ENCODE peak calls at places on chromosomes 7 and 10, in nine cellular contexts. One of them, this sample, is unnamed.

GRCh38 chr10:6110136-6110535 is 21.3 kb downstream of the RBM17 start:
- DNase-seq in non-pigmented ciliary epithelial cell: no peak
- DNase-seq in mucosa of gallbladder: no peak
- DNase-seq in neural crest cell: no peak
- DNase-seq in NCI-H2029: no peak
- DNase-seq in GM20000: no peak
- DNase-seq in activated B cell treated with CpG ODN at 0.5 μM for 24 hours: no peak
- DNase-seq in A172: no peak
- DNase-seq in uterus: no peak
- DNase-seq in this sample: no peak

GRCh38 chr10:95841711-95842498 is 65.9 kb upstream of the CC2D2B start:
- DNase-seq in non-pigmented ciliary epithelial cell: peak
- DNase-seq in mucosa of gallbladder: peak
- DNase-seq in neural crest cell: peak
- DNase-seq in NCI-H2029: peak
- DNase-seq in GM20000: peak
- DNase-seq in activated B cell treated with CpG ODN at 0.5 μM for 24 hours: no peak
- DNase-seq in A172: peak
- DNase-seq in uterus: peak
- DNase-seq in this sample: no peak

GRCh38 chr7:92133737-92134270 is 473 bp downstream of the CYP51A1 start:
- DNase-seq in non-pigmented ciliary epithelial cell: no peak
- DNase-seq in mucosa of gallbladder: peak
- DNase-seq in neural crest cell: peak
- DNase-seq in NCI-H2029: peak
- DNase-seq in GM20000: peak
- DNase-seq in activated B cell treated with CpG ODN at 0.5 μM for 24 hours: peak
- DNase-seq in A172: no peak
- DNase-seq in uterus: peak
- DNase-seq in this sample: peak

GRCh38 chr7:50416509-50417299 is 33.4 kb downstream of the FIGNL1 start:
- DNase-seq in non-pigmented ciliary epithelial cell: no peak
- DNase-seq in mucosa of gallbladder: no peak
- DNase-seq in neural crest cell: no peak
- DNase-seq in NCI-H2029: no peak
- DNase-seq in GM20000: peak
- DNase-seq in activated B cell treated with CpG ODN at 0.5 μM for 24 hours: no peak
- DNase-seq in A172: no peak
- DNase-seq in uterus: no peak
- DNase-seq in this sample: no peak

GRCh38 chr7:44882899-44883298 is 2.4 kb downstream of the PURB start:
- DNase-seq in non-pigmented ciliary epithelial cell: no peak
- DNase-seq in mucosa of gallbladder: no peak
- DNase-seq in neural crest cell: no peak
- DNase-seq in NCI-H2029: no peak
- DNase-seq in GM20000: no peak
- DNase-seq in activated B cell treated with CpG ODN at 0.5 μM for 24 hours: no peak
- DNase-seq in A172: peak
- DNase-seq in uterus: no peak
- DNase-seq in this sample: no peak

GRCh38 chr7:27576360-27576944 is 86.2 kb downstream of the HIBADH start:
- DNase-seq in non-pigmented ciliary epithelial cell: no peak
- DNase-seq in mucosa of gallbladder: no peak
- DNase-seq in neural crest cell: no peak
- DNase-seq in NCI-H2029: peak
- DNase-seq in GM20000: peak
- DNase-seq in activated B cell treated with CpG ODN at 0.5 μM for 24 hours: no peak
- DNase-seq in A172: peak
- DNase-seq in uterus: no peak
- DNase-seq in this sample: no peak

GRCh38 chr10:73886085-73886529 is 11.8 kb upstream of the CAMK2G start:
- DNase-seq in non-pigmented ciliary epithelial cell: peak
- DNase-seq in mucosa of gallbladder: peak
- DNase-seq in neural crest cell: peak
- DNase-seq in NCI-H2029: peak
- DNase-seq in GM20000: peak
- DNase-seq in activated B cell treated with CpG ODN at 0.5 μM for 24 hours: peak
- DNase-seq in A172: peak
- DNase-seq in uterus: peak
- DNase-seq in this sample: peak

GRCh38 chr7:99953649-99954048 is 22.2 kb downstream of the AZGP1 start:
- DNase-seq in non-pigmented ciliary epithelial cell: no peak
- DNase-seq in mucosa of gallbladder: no peak
- DNase-seq in neural crest cell: no peak
- DNase-seq in NCI-H2029: peak
- DNase-seq in GM20000: no peak
- DNase-seq in activated B cell treated with CpG ODN at 0.5 μM for 24 hours: no peak
- DNase-seq in A172: no peak
- DNase-seq in uterus: no peak
- DNase-seq in this sample: no peak

GRCh38 chr7:129783097-129783919 is 169.5 kb downstream of the UBE2H start:
- DNase-seq in non-pigmented ciliary epithelial cell: no peak
- DNase-seq in mucosa of gallbladder: no peak
- DNase-seq in neural crest cell: no peak
- DNase-seq in NCI-H2029: no peak
- DNase-seq in GM20000: no peak
- DNase-seq in activated B cell treated with CpG ODN at 0.5 μM for 24 hours: no peak
- DNase-seq in A172: no peak
- DNase-seq in uterus: no peak
- DNase-seq in this sample: no peak

GRCh38 chr7:157336383-157337315 is at the start of gene DNAJB6:
- DNase-seq in non-pigmented ciliary epithelial cell: peak
- DNase-seq in mucosa of gallbladder: peak
- DNase-seq in neural crest cell: peak
- DNase-seq in NCI-H2029: peak
- DNase-seq in GM20000: peak
- DNase-seq in activated B cell treated with CpG ODN at 0.5 μM for 24 hours: peak
- DNase-seq in A172: peak
- DNase-seq in uterus: peak
- DNase-seq in this sample: peak

GRCh38 chr10:124185074-124185473 is 91.7 kb upstream of the CHST15 start:
- DNase-seq in non-pigmented ciliary epithelial cell: no peak
- DNase-seq in mucosa of gallbladder: no peak
- DNase-seq in neural crest cell: no peak
- DNase-seq in NCI-H2029: no peak
- DNase-seq in GM20000: no peak
- DNase-seq in activated B cell treated with CpG ODN at 0.5 μM for 24 hours: no peak
- DNase-seq in A172: no peak
- DNase-seq in uterus: no peak
- DNase-seq in this sample: no peak

GRCh38 chr10:14422431-14422830 is 91.7 kb upstream of the FRMD4A start:
- DNase-seq in non-pigmented ciliary epithelial cell: no peak
- DNase-seq in mucosa of gallbladder: no peak
- DNase-seq in neural crest cell: no peak
- DNase-seq in NCI-H2029: no peak
- DNase-seq in GM20000: no peak
- DNase-seq in activated B cell treated with CpG ODN at 0.5 μM for 24 hours: no peak
- DNase-seq in A172: no peak
- DNase-seq in uterus: no peak
- DNase-seq in this sample: no peak

GRCh38 chr10:78925800-78926319 is 142.9 kb upstream of the ZMIZ1 start:
- DNase-seq in non-pigmented ciliary epithelial cell: peak
- DNase-seq in mucosa of gallbladder: no peak
- DNase-seq in neural crest cell: no peak
- DNase-seq in NCI-H2029: no peak
- DNase-seq in GM20000: no peak
- DNase-seq in activated B cell treated with CpG ODN at 0.5 μM for 24 hours: no peak
- DNase-seq in A172: peak
- DNase-seq in uterus: no peak
- DNase-seq in this sample: no peak

GRCh38 chr10:14124951-14125350 is 205.8 kb downstream of the FRMD4A start:
- DNase-seq in non-pigmented ciliary epithelial cell: no peak
- DNase-seq in mucosa of gallbladder: no peak
- DNase-seq in neural crest cell: no peak
- DNase-seq in NCI-H2029: no peak
- DNase-seq in GM20000: no peak
- DNase-seq in activated B cell treated with CpG ODN at 0.5 μM for 24 hours: no peak
- DNase-seq in A172: no peak
- DNase-seq in uterus: no peak
- DNase-seq in this sample: no peak

GRCh38 chr7:151025924-151026671 is 1.8 kb upstream of the ATG9B start:
- DNase-seq in non-pigmented ciliary epithelial cell: no peak
- DNase-seq in mucosa of gallbladder: no peak
- DNase-seq in neural crest cell: no peak
- DNase-seq in NCI-H2029: no peak
- DNase-seq in GM20000: no peak
- DNase-seq in activated B cell treated with CpG ODN at 0.5 μM for 24 hours: no peak
- DNase-seq in A172: peak
- DNase-seq in uterus: no peak
- DNase-seq in this sample: peak

GRCh38 chr10:35437829-35438228 is 101.5 kb downstream of the CCNY start:
- DNase-seq in non-pigmented ciliary epithelial cell: no peak
- DNase-seq in mucosa of gallbladder: no peak
- DNase-seq in neural crest cell: no peak
- DNase-seq in NCI-H2029: no peak
- DNase-seq in GM20000: no peak
- DNase-seq in activated B cell treated with CpG ODN at 0.5 μM for 24 hours: no peak
- DNase-seq in A172: no peak
- DNase-seq in uterus: no peak
- DNase-seq in this sample: no peak

GRCh38 chr7:74479961-74480829 is 26.5 kb downstream of the GTF2IRD1 start:
- DNase-seq in non-pigmented ciliary epithelial cell: no peak
- DNase-seq in mucosa of gallbladder: peak
- DNase-seq in neural crest cell: peak
- DNase-seq in NCI-H2029: peak
- DNase-seq in GM20000: no peak
- DNase-seq in activated B cell treated with CpG ODN at 0.5 μM for 24 hours: peak
- DNase-seq in A172: peak
- DNase-seq in uterus: peak
- DNase-seq in this sample: peak

GRCh38 chr7:101792051-101792651 is 25.3 kb upstream of the CUX1 start:
- DNase-seq in non-pigmented ciliary epithelial cell: peak
- DNase-seq in mucosa of gallbladder: no peak
- DNase-seq in neural crest cell: no peak
- DNase-seq in NCI-H2029: no peak
- DNase-seq in GM20000: no peak
- DNase-seq in activated B cell treated with CpG ODN at 0.5 μM for 24 hours: no peak
- DNase-seq in A172: peak
- DNase-seq in uterus: peak
- DNase-seq in this sample: no peak

GRCh38 chr7:959271-959670 is 4.8 kb upstream of the ADAP1 start:
- DNase-seq in non-pigmented ciliary epithelial cell: no peak
- DNase-seq in mucosa of gallbladder: no peak
- DNase-seq in neural crest cell: no peak
- DNase-seq in NCI-H2029: no peak
- DNase-seq in GM20000: no peak
- DNase-seq in activated B cell treated with CpG ODN at 0.5 μM for 24 hours: no peak
- DNase-seq in A172: no peak
- DNase-seq in uterus: no peak
- DNase-seq in this sample: peak

GRCh38 chr10:92702301-92702916 is 12.7 kb downstream of the HHEX start:
- DNase-seq in non-pigmented ciliary epithelial cell: no peak
- DNase-seq in mucosa of gallbladder: no peak
- DNase-seq in neural crest cell: no peak
- DNase-seq in NCI-H2029: no peak
- DNase-seq in GM20000: no peak
- DNase-seq in activated B cell treated with CpG ODN at 0.5 μM for 24 hours: no peak
- DNase-seq in A172: no peak
- DNase-seq in uterus: no peak
- DNase-seq in this sample: no peak

GRCh38 chr7:136594739-136595144 is 273.7 kb upstream of the CHRM2 start:
- DNase-seq in non-pigmented ciliary epithelial cell: no peak
- DNase-seq in mucosa of gallbladder: peak
- DNase-seq in neural crest cell: no peak
- DNase-seq in NCI-H2029: no peak
- DNase-seq in GM20000: no peak
- DNase-seq in activated B cell treated with CpG ODN at 0.5 μM for 24 hours: no peak
- DNase-seq in A172: no peak
- DNase-seq in uterus: no peak
- DNase-seq in this sample: no peak

GRCh38 chr7:105972276-105972675 is 9.2 kb downstream of the CDHR3 start:
- DNase-seq in non-pigmented ciliary epithelial cell: no peak
- DNase-seq in mucosa of gallbladder: no peak
- DNase-seq in neural crest cell: no peak
- DNase-seq in NCI-H2029: no peak
- DNase-seq in GM20000: no peak
- DNase-seq in activated B cell treated with CpG ODN at 0.5 μM for 24 hours: no peak
- DNase-seq in A172: no peak
- DNase-seq in uterus: no peak
- DNase-seq in this sample: no peak

GRCh38 chr10:70847666-70848360 is 32.1 kb downstream of the SGPL1 start:
- DNase-seq in non-pigmented ciliary epithelial cell: no peak
- DNase-seq in mucosa of gallbladder: no peak
- DNase-seq in neural crest cell: no peak
- DNase-seq in NCI-H2029: no peak
- DNase-seq in GM20000: no peak
- DNase-seq in activated B cell treated with CpG ODN at 0.5 μM for 24 hours: no peak
- DNase-seq in A172: no peak
- DNase-seq in uterus: no peak
- DNase-seq in this sample: no peak

GRCh38 chr7:140330128-140330527 is 68.2 kb downstream of the SLC37A3 start:
- DNase-seq in non-pigmented ciliary epithelial cell: no peak
- DNase-seq in mucosa of gallbladder: no peak
- DNase-seq in neural crest cell: no peak
- DNase-seq in NCI-H2029: no peak
- DNase-seq in GM20000: no peak
- DNase-seq in activated B cell treated with CpG ODN at 0.5 μM for 24 hours: no peak
- DNase-seq in A172: no peak
- DNase-seq in uterus: no peak
- DNase-seq in this sample: no peak

GRCh38 chr7:3979956-3980643 is 679.0 kb downstream of the SDK1 start:
- DNase-seq in non-pigmented ciliary epithelial cell: no peak
- DNase-seq in mucosa of gallbladder: no peak
- DNase-seq in neural crest cell: no peak
- DNase-seq in NCI-H2029: no peak
- DNase-seq in GM20000: no peak
- DNase-seq in activated B cell treated with CpG ODN at 0.5 μM for 24 hours: no peak
- DNase-seq in A172: peak
- DNase-seq in uterus: no peak
- DNase-seq in this sample: no peak

GRCh38 chr7:71444130-71444529 is 312.2 kb downstream of the GALNT17 start:
- DNase-seq in non-pigmented ciliary epithelial cell: no peak
- DNase-seq in mucosa of gallbladder: no peak
- DNase-seq in neural crest cell: no peak
- DNase-seq in NCI-H2029: no peak
- DNase-seq in GM20000: no peak
- DNase-seq in activated B cell treated with CpG ODN at 0.5 μM for 24 hours: no peak
- DNase-seq in A172: no peak
- DNase-seq in uterus: no peak
- DNase-seq in this sample: no peak

GRCh38 chr7:27175005-27175625 is 995 bp upstream of the HOXA10 start:
- DNase-seq in non-pigmented ciliary epithelial cell: no peak
- DNase-seq in mucosa of gallbladder: no peak
- DNase-seq in neural crest cell: no peak
- DNase-seq in NCI-H2029: no peak
- DNase-seq in GM20000: no peak
- DNase-seq in activated B cell treated with CpG ODN at 0.5 μM for 24 hours: no peak
- DNase-seq in A172: no peak
- DNase-seq in uterus: peak
- DNase-seq in this sample: peak

GRCh38 chr10:69902835-69903535 is 101.3 kb downstream of the COL13A1 start:
- DNase-seq in non-pigmented ciliary epithelial cell: no peak
- DNase-seq in mucosa of gallbladder: peak
- DNase-seq in neural crest cell: no peak
- DNase-seq in NCI-H2029: no peak
- DNase-seq in GM20000: no peak
- DNase-seq in activated B cell treated with CpG ODN at 0.5 μM for 24 hours: no peak
- DNase-seq in A172: no peak
- DNase-seq in uterus: no peak
- DNase-seq in this sample: no peak

GRCh38 chr10:122446668-122447410 is 7.6 kb upstream of the ARMS2 start:
- DNase-seq in non-pigmented ciliary epithelial cell: no peak
- DNase-seq in mucosa of gallbladder: no peak
- DNase-seq in neural crest cell: no peak
- DNase-seq in NCI-H2029: no peak
- DNase-seq in GM20000: no peak
- DNase-seq in activated B cell treated with CpG ODN at 0.5 μM for 24 hours: no peak
- DNase-seq in A172: no peak
- DNase-seq in uterus: no peak
- DNase-seq in this sample: no peak

GRCh38 chr7:44212018-44212417 is 11.2 kb downstream of the YKT6 start:
- DNase-seq in non-pigmented ciliary epithelial cell: no peak
- DNase-seq in mucosa of gallbladder: no peak
- DNase-seq in neural crest cell: no peak
- DNase-seq in NCI-H2029: no peak
- DNase-seq in GM20000: no peak
- DNase-seq in activated B cell treated with CpG ODN at 0.5 μM for 24 hours: no peak
- DNase-seq in A172: no peak
- DNase-seq in uterus: no peak
- DNase-seq in this sample: no peak

GRCh38 chr7:104793066-104793465 is 220.9 kb upstream of the KMT2E start:
- DNase-seq in non-pigmented ciliary epithelial cell: no peak
- DNase-seq in mucosa of gallbladder: no peak
- DNase-seq in neural crest cell: no peak
- DNase-seq in NCI-H2029: no peak
- DNase-seq in GM20000: no peak
- DNase-seq in activated B cell treated with CpG ODN at 0.5 μM for 24 hours: no peak
- DNase-seq in A172: no peak
- DNase-seq in uterus: no peak
- DNase-seq in this sample: no peak